ENCODE peak calls at places on chromosomes 1 and 21, in eight cellular contexts. Q, B, U, Y, A, D, X and F are unnamed samples.

GRCh38 chr21:33028759-33029511 is 3.2 kb downstream of the OLIG2 start:
- DNase-seq in Q (no peak), B (no peak), U (no peak), Y (no peak), A (no peak), D (no peak), X (no peak), F (no peak)

GRCh38 chr1:30275926-30276736 is 447.3 kb downstream of the MATN1 start:
- DNase-seq in Q (no peak), B (no peak), U (no peak), Y (no peak), A (no peak), D (no peak), X (no peak), F (no peak)

GRCh38 chr1:78627321-78627720 is 7.1 kb downstream of the IFI44L start:
- DNase-seq in Q (no peak), B (no peak), U (no peak), Y (no peak), A (no peak), D (no peak), X (no peak), F (no peak)

GRCh38 chr1:103783944-103784377 is 34.3 kb downstream of the AMY1C start:
- DNase-seq in Q (no peak), B (no peak), U (no peak), Y (no peak), A (no peak), D (no peak), X (no peak), F (no peak)

GRCh38 chr1:42999308-42999707 is 40.6 kb upstream of the SLC2A1 start:
- DNase-seq in Q (no peak), B (no peak), U (no peak), Y (no peak), A (no peak), D (no peak), X (no peak), F (no peak)

GRCh38 chr1:76130992-76131391 is 56.4 kb downstream of the ST6GALNAC3 start:
- DNase-seq in Q (no peak), B (no peak), U (no peak), Y (no peak), A (no peak), D (no peak), X (no peak), F (no peak)

GRCh38 chr1:55542901-55543504 is 327.8 kb upstream of the USP24 start:
- DNase-seq in Q (no peak), B (peak), U (no peak), Y (no peak), A (no peak), D (no peak), X (no peak), F (peak)

GRCh38 chr1:166165661-166166399 is 971 bp downstream of the FAM78B start:
- DNase-seq in Q (peak), B (no peak), U (no peak), Y (peak), A (peak), D (no peak), X (no peak), F (no peak)

GRCh38 chr1:108046021-108046420 is 81.0 kb upstream of the VAV3 start:
- DNase-seq in Q (no peak), B (no peak), U (no peak), Y (no peak), A (no peak), D (no peak), X (no peak), F (no peak)

GRCh38 chr1:218350022-218350525 is 4.9 kb downstream of the TGFB2 start:
- DNase-seq in Q (no peak), B (no peak), U (no peak), Y (no peak), A (no peak), D (no peak), X (no peak), F (no peak)

GRCh38 chr1:234302334-234302962 is 70.8 kb upstream of the COA6 start:
- DNase-seq in Q (no peak), B (no peak), U (no peak), Y (no peak), A (no peak), D (no peak), X (no peak), F (no peak)

GRCh38 chr1:205542367-205542766 is 37.9 kb downstream of the CDK18 start:
- DNase-seq in Q (no peak), B (no peak), U (no peak), Y (no peak), A (no peak), D (no peak), X (no peak), F (no peak)

GRCh38 chr1:46797696-46798470 is 963 bp upstream of the CYP4B1 start:
- DNase-seq in Q (no peak), B (no peak), U (no peak), Y (no peak), A (no peak), D (no peak), X (no peak), F (no peak)

GRCh38 chr21:44800971-44801467 is 601 bp downstream of the UBE2G2 start:
- DNase-seq in Q (no peak), B (no peak), U (no peak), Y (peak), A (no peak), D (no peak), X (no peak), F (peak)

GRCh38 chr21:42187976-42188653 is 30.8 kb upstream of the ABCG1 start:
- DNase-seq in Q (no peak), B (no peak), U (peak), Y (no peak), A (peak), D (no peak), X (no peak), F (no peak)

GRCh38 chr1:66733348-66734017 is 18.8 kb upstream of the DYNLT5 start:
- DNase-seq in Q (no peak), B (no peak), U (no peak), Y (peak), A (no peak), D (no peak), X (no peak), F (no peak)

GRCh38 chr1:38451541-38451993 is 405.0 kb upstream of the POU3F1 start:
- DNase-seq in Q (no peak), B (no peak), U (no peak), Y (no peak), A (no peak), D (peak), X (no peak), F (no peak)

GRCh38 chr1:20440785-20441200 is 45.2 kb downstream of the CAMK2N1 start:
- DNase-seq in Q (peak), B (no peak), U (no peak), Y (peak), A (peak), D (peak), X (peak), F (peak)

GRCh38 chr1:35264035-35264434 is 4.5 kb upstream of the ZMYM4 start:
- DNase-seq in Q (no peak), B (no peak), U (no peak), Y (no peak), A (no peak), D (no peak), X (no peak), F (no peak)

GRCh38 chr1:188117436-188117835 is 1288.7 kb downstream of the PLA2G4A start:
- DNase-seq in Q (no peak), B (no peak), U (no peak), Y (no peak), A (no peak), D (no peak), X (no peak), F (no peak)

GRCh38 chr1:12031039-12031980 is 12.0 kb downstream of the MIIP start:
- DNase-seq in Q (no peak), B (no peak), U (no peak), Y (peak), A (peak), D (no peak), X (peak), F (no peak)

GRCh38 chr1:231192620-231193163 is 30.8 kb downstream of the TRIM67 start:
- DNase-seq in Q (peak), B (no peak), U (no peak), Y (peak), A (peak), D (peak), X (peak), F (no peak)

GRCh38 chr1:243765676-243766075 is 84.4 kb downstream of the AKT3 start:
- DNase-seq in Q (no peak), B (no peak), U (no peak), Y (no peak), A (no peak), D (no peak), X (no peak), F (no peak)

GRCh38 chr1:27621067-27621920 is 13.7 kb downstream of the FGR start:
- DNase-seq in Q (no peak), B (no peak), U (no peak), Y (no peak), A (peak), D (no peak), X (no peak), F (no peak)

GRCh38 chr1:13807213-13807612 is 107.2 kb downstream of the PRDM2 start:
- DNase-seq in Q (no peak), B (no peak), U (no peak), Y (peak), A (no peak), D (no peak), X (no peak), F (no peak)

GRCh38 chr1:174800221-174800791 is 199.4 kb upstream of the CACYBP start:
- DNase-seq in Q (no peak), B (no peak), U (no peak), Y (no peak), A (no peak), D (peak), X (peak), F (no peak)

GRCh38 chr1:214552174-214552608 is 789 bp upstream of the PTPN14 start:
- DNase-seq in Q (peak), B (peak), U (no peak), Y (peak), A (peak), D (no peak), X (no peak), F (peak)

GRCh38 chr21:27333091-27333490 is 366.2 kb upstream of the ADAMTS5 start:
- DNase-seq in Q (no peak), B (no peak), U (no peak), Y (no peak), A (no peak), D (no peak), X (no peak), F (no peak)